ENCODE peak calls at places on chromosomes 12 and 14, in four cellular contexts. One of them, this sample, is unnamed.

GRCh38 chr12:128687851-128688250 is 135.9 kb downstream of the SLC15A4 start:
- DNase-seq in GM12878: no peak
- DNase-seq in K562: no peak
- DNase-seq in HepG2: no peak
- DNase-seq in this sample: no peak

GRCh38 chr14:59303216-59303615 is 114.7 kb downstream of the DAAM1 start:
- DNase-seq in GM12878: no peak
- DNase-seq in HepG2: no peak
- DNase-seq in K562: no peak
- DNase-seq in this sample: no peak

GRCh38 chr14:55864890-55865655 is 253.1 kb upstream of the PELI2 start:
- DNase-seq in GM12878: no peak
- DNase-seq in K562: peak
- DNase-seq in HepG2: no peak
- DNase-seq in this sample: no peak

GRCh38 chr12:87467893-87468292 is 561.3 kb downstream of the C12orf50 start:
- DNase-seq in HepG2: no peak
- DNase-seq in K562: no peak
- DNase-seq in GM12878: no peak
- DNase-seq in this sample: no peak

GRCh38 chr14:74836251-74836957 is 39.5 kb downstream of the PROX2 start:
- DNase-seq in K562: no peak
- DNase-seq in HepG2: no peak
- DNase-seq in GM12878: no peak
- DNase-seq in this sample: no peak

GRCh38 chr12:52093346-52093745 is 13.8 kb downstream of the SMIM41 start:
- DNase-seq in HepG2: no peak
- DNase-seq in K562: no peak
- DNase-seq in GM12878: no peak
- DNase-seq in this sample: no peak

GRCh38 chr12:122834921-122835692 is at the start of gene HIP1R:
- DNase-seq in GM12878: no peak
- DNase-seq in K562: peak
- DNase-seq in HepG2: no peak
- DNase-seq in this sample: peak

GRCh38 chr12:74980510-74980909 is 229.1 kb downstream of the KCNC2 start:
- DNase-seq in GM12878: no peak
- DNase-seq in K562: no peak
- DNase-seq in HepG2: no peak
- DNase-seq in this sample: peak

GRCh38 chr14:77903233-77903632 is 103.3 kb downstream of the ADCK1 start:
- DNase-seq in HepG2: no peak
- DNase-seq in K562: no peak
- DNase-seq in GM12878: no peak
- DNase-seq in this sample: no peak

GRCh38 chr14:72613196-72613974 is 280.5 kb downstream of the DPF3 start:
- DNase-seq in GM12878: no peak
- DNase-seq in HepG2: no peak
- DNase-seq in K562: no peak
- DNase-seq in this sample: no peak

GRCh38 chr12:47267571-47267970 is 187.8 kb upstream of the AMIGO2 start:
- DNase-seq in K562: no peak
- DNase-seq in HepG2: no peak
- DNase-seq in GM12878: no peak
- DNase-seq in this sample: no peak

GRCh38 chr12:51897181-51897580 is 9.3 kb downstream of the ANKRD33 start:
- DNase-seq in GM12878: no peak
- DNase-seq in HepG2: no peak
- DNase-seq in K562: no peak
- DNase-seq in this sample: no peak

GRCh38 chr14:92658160-92658559 is 90.3 kb downstream of the LGMN start:
- DNase-seq in K562: no peak
- DNase-seq in HepG2: no peak
- DNase-seq in GM12878: no peak
- DNase-seq in this sample: no peak

GRCh38 chr12:48160807-48161206 is 3.5 kb upstream of the ASB8 start:
- DNase-seq in HepG2: no peak
- DNase-seq in GM12878: no peak
- DNase-seq in K562: no peak
- DNase-seq in this sample: no peak

GRCh38 chr14:61756135-61756534 is 6.1 kb upstream of the SNAPC1 start:
- DNase-seq in GM12878: no peak
- DNase-seq in K562: no peak
- DNase-seq in HepG2: no peak
- DNase-seq in this sample: no peak

GRCh38 chr12:3097186-3097804 is 20.1 kb downstream of the TSPAN9 start:
- DNase-seq in HepG2: peak
- DNase-seq in GM12878: no peak
- DNase-seq in K562: peak
- DNase-seq in this sample: no peak

GRCh38 chr12:71846322-71846940 is 6.9 kb downstream of the TBC1D15 start:
- DNase-seq in K562: peak
- DNase-seq in GM12878: no peak
- DNase-seq in HepG2: peak
- DNase-seq in this sample: no peak

GRCh38 chr14:50001146-50001998 is 108.5 kb downstream of the ARF6 start:
- DNase-seq in GM12878: no peak
- DNase-seq in HepG2: peak
- DNase-seq in K562: peak
- DNase-seq in this sample: no peak

GRCh38 chr12:53212931-53213330 is 5.9 kb upstream of the ITGB7 start:
- DNase-seq in HepG2: no peak
- DNase-seq in GM12878: no peak
- DNase-seq in K562: no peak
- DNase-seq in this sample: no peak

GRCh38 chr12:79143803-79144202 is 279.2 kb downstream of the SYT1 start:
- DNase-seq in GM12878: no peak
- DNase-seq in K562: no peak
- DNase-seq in HepG2: no peak
- DNase-seq in this sample: no peak

GRCh38 chr12:2959508-2960431 is 573 bp downstream of the TEAD4 start:
- DNase-seq in GM12878: no peak
- DNase-seq in HepG2: peak
- DNase-seq in K562: peak
- DNase-seq in this sample: peak

GRCh38 chr14:104681689-104682074 is 7.7 kb upstream of the INF2 start:
- DNase-seq in HepG2: peak
- DNase-seq in GM12878: no peak
- DNase-seq in K562: no peak
- DNase-seq in this sample: no peak

GRCh38 chr12:62686938-62687337 is 220.3 kb downstream of the MON2 start:
- DNase-seq in K562: no peak
- DNase-seq in GM12878: no peak
- DNase-seq in HepG2: no peak
- DNase-seq in this sample: no peak

GRCh38 chr14:105999361-106000028 is 473.1 kb downstream of the TMEM121 start:
- DNase-seq in GM12878: no peak
- DNase-seq in HepG2: peak
- DNase-seq in K562: no peak
- DNase-seq in this sample: peak

GRCh38 chr12:60035835-60036234 is 440.0 kb downstream of the SLC16A7 start:
- DNase-seq in HepG2: no peak
- DNase-seq in GM12878: no peak
- DNase-seq in K562: no peak
- DNase-seq in this sample: no peak

GRCh38 chr12:49794021-49794420 is 34.2 kb downstream of the NCKAP5L start:
- DNase-seq in GM12878: no peak
- DNase-seq in K562: no peak
- DNase-seq in HepG2: no peak
- DNase-seq in this sample: no peak

GRCh38 chr12:89278169-89278568 is 74.1 kb downstream of the DUSP6 start:
- DNase-seq in HepG2: no peak
- DNase-seq in GM12878: no peak
- DNase-seq in K562: peak
- DNase-seq in this sample: no peak

GRCh38 chr12:65668981-65669695 is 155.1 kb upstream of the HMGA2 start:
- DNase-seq in GM12878: no peak
- DNase-seq in K562: no peak
- DNase-seq in HepG2: no peak
- DNase-seq in this sample: no peak

GRCh38 chr14:24367506-24368214 is at the start of gene NFATC4:
- DNase-seq in HepG2: peak
- DNase-seq in GM12878: no peak
- DNase-seq in K562: peak
- DNase-seq in this sample: peak

GRCh38 chr12:24750263-24750662 is 198.6 kb downstream of the BCAT1 start:
- DNase-seq in GM12878: no peak
- DNase-seq in HepG2: peak
- DNase-seq in K562: no peak
- DNase-seq in this sample: no peak

GRCh38 chr12:95718001-95718400 is 72.6 kb downstream of the NTN4 start:
- DNase-seq in K562: no peak
- DNase-seq in GM12878: no peak
- DNase-seq in HepG2: no peak
- DNase-seq in this sample: no peak

GRCh38 chr12:113302925-113303640 is 31.8 kb downstream of the SLC8B1 start:
- DNase-seq in K562: no peak
- DNase-seq in GM12878: no peak
- DNase-seq in HepG2: no peak
- DNase-seq in this sample: no peak
- TF ChIP-seq TARDBP in K562: no peak
- TF ChIP-seq TARDBP in GM12878: no peak
- TF ChIP-seq TARDBP in HepG2: no peak
- TF ChIP-seq TARDBP in this sample: no peak

DNA sequence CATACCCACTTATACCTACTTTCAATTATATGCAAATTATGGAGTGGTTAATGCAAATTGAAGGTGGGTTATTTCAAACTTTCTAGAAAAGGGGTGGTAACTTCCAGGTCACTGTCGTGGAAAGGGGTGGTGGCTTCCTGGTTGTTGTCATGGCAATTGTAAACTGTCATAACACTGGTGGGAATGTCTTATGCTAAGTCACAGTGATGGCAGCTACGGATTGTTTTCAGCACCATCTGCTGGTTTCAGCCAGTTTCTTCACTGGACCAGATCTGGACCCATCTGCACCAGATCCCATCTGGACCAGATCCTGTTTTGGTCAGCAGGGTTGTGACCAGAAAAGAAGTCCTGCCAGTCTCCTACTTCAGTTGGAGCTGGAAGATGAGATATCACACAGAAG is 1469.3 kb downstream of the AACS start:
- DNase-seq in HepG2: no peak
- DNase-seq in K562: no peak
- DNase-seq in GM12878: no peak
- DNase-seq in this sample: no peak
- TF ChIP-seq FOXK2 in HepG2: no peak
- TF ChIP-seq FOXK2 in K562: no peak
- TF ChIP-seq FOXK2 in GM12878: no peak
- TF ChIP-seq FOXK2 in this sample: no peak

GRCh38 chr12:28905220-28905940 is 243.7 kb upstream of the FAR2 start:
- DNase-seq in K562: no peak
- DNase-seq in HepG2: no peak
- DNase-seq in GM12878: no peak
- DNase-seq in this sample: no peak
- TF ChIP-seq SP1 in K562: no peak
- TF ChIP-seq SP1 in HepG2: no peak
- TF ChIP-seq SP1 in GM12878: no peak
- TF ChIP-seq SP1 in this sample: no peak

GRCh38 chr12:97194551-97194950 is 268.1 kb upstream of the RMST start:
- DNase-seq in K562: no peak
- DNase-seq in GM12878: no peak
- DNase-seq in HepG2: no peak
- DNase-seq in this sample: no peak
- TF ChIP-seq TARDBP in K562: no peak
- TF ChIP-seq TARDBP in GM12878: no peak
- TF ChIP-seq TARDBP in HepG2: no peak
- TF ChIP-seq TARDBP in this sample: no peak

DNA sequence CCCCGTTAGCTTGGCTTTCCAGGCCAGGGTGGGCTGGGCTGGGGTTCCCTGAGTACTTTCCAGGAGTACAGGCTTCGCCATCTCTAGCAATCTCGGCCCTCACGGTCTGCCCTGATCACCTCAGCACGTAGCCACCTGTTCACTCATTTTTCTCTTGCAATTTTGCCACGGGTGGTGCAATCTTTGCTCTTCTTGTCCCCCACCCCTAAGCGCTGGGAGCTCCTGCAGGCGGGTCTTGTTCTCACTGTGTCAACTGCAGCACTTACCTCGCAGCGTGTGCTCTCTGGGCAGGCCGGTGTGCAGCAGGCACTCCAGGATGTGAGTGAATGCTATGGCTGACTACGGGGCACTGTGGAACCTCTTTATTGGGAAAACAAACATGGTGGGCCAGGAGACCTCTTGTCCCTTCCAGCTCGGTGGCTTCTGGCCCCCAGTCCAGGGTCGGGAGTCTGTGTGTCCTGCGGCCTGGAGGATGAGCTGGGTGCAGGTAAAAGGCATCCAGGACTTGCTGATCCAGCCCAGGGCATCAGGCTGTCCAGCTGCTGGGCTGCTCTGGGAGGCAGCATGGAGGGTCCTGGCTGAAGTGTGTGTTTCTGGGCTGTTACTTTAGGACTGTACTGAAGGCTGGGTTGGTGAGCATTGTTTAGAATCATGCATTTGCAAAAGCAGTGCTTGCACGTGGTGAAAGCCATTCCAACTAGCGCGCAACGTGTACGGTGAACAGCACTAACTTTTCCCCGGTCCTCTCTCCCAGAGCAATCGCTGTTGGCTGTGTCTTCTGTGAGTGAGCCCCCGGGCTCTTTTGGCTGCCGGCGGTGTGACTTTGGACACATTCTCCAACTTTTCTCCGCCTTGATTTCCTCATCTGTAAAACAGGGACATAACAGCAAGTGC is 1.5 kb upstream of the ULK1 start:
- DNase-seq in GM12878: no peak
- DNase-seq in K562: no peak
- DNase-seq in HepG2: no peak
- DNase-seq in this sample: no peak
- TF ChIP-seq FOXK2 in GM12878: no peak
- TF ChIP-seq FOXK2 in K562: no peak
- TF ChIP-seq FOXK2 in HepG2: no peak
- TF ChIP-seq FOXK2 in this sample: no peak

GRCh38 chr14:69263771-69264170 is 3.8 kb downstream of the GALNT16 start:
- DNase-seq in GM12878: no peak
- DNase-seq in K562: no peak
- DNase-seq in HepG2: no peak
- DNase-seq in this sample: no peak
- TF ChIP-seq SP1 in GM12878: no peak
- TF ChIP-seq SP1 in K562: no peak
- TF ChIP-seq SP1 in HepG2: no peak
- TF ChIP-seq SP1 in this sample: no peak

This sample was measured in HEK293T.